ENCODE peak calls at places on chromosomes 7 and 10, in ten cellular contexts. E, K, H, O, T, M, G, B, N and R are unnamed samples.

GRCh38 chr10:132050191-132050590 is 15.6 kb upstream of the JAKMIP3 start:
- DNase-seq in N (no peak), T (no peak), H (no peak), G (no peak), B (no peak), K (no peak), M (no peak), E (no peak), O (no peak), R (no peak)

GRCh38 chr7:131327626-131328386 is at the start of gene MKLN1:
- DNase-seq in G (peak), H (peak), T (peak), M (peak), K (peak), E (peak), O (peak), B (peak), N (peak), R (peak)

GRCh38 chr7:1920266-1920681 is 250.2 kb downstream of the ELFN1 start:
- DNase-seq in G (no peak), H (no peak), K (no peak), T (no peak), M (no peak), B (no peak), O (peak), E (no peak), N (no peak), R (no peak)

GRCh38 chr10:35752469-35753450 is 110.7 kb upstream of the FZD8 start:
- DNase-seq in M (no peak), E (no peak), G (no peak), B (no peak), K (no peak), N (no peak), T (no peak), H (no peak), O (no peak), R (no peak)

GRCh38 chr7:40499718-40500117 is 364.9 kb downstream of the SUGCT start:
- DNase-seq in T (no peak), H (no peak), M (no peak), N (no peak), G (no peak), B (no peak), K (no peak), E (no peak), O (no peak), R (no peak)

GRCh38 chr7:27110163-27110976 is 7.9 kb upstream of the HOXA2 start:
- DNase-seq in K (no peak), M (peak), N (no peak), T (peak), E (no peak), G (no peak), O (no peak), H (peak), B (no peak), R (no peak)

GRCh38 chr10:86654411-86655172 is at the start of gene OPN4:
- DNase-seq in G (no peak), B (no peak), K (no peak), H (no peak), O (no peak), T (peak), M (no peak), N (peak), E (peak), R (no peak)

GRCh38 chr7:155166673-155167370 is 96.7 kb downstream of the HTR5A start:
- DNase-seq in H (peak), N (no peak), B (no peak), G (peak), E (peak), M (peak), K (no peak), T (peak), O (no peak), R (no peak)

GRCh38 chr7:48274662-48275061 is 103.4 kb downstream of the ABCA13 start:
- DNase-seq in M (no peak), H (no peak), B (no peak), E (peak), N (no peak), G (no peak), O (no peak), T (peak), K (no peak), R (no peak)

GRCh38 chr7:130909161-130909836 is 175.3 kb upstream of the KLF14 start:
- DNase-seq in B (no peak), H (no peak), T (no peak), K (no peak), N (peak), E (no peak), O (no peak), M (no peak), G (no peak), R (no peak)

GRCh38 chr7:44618754-44619153 is 12.3 kb downstream of the OGDH start:
- DNase-seq in M (peak), O (peak), B (no peak), T (no peak), E (no peak), H (no peak), N (no peak), G (no peak), K (no peak), R (no peak)

GRCh38 chr7:157474685-157475084 is 137.9 kb downstream of the DNAJB6 start:
- DNase-seq in E (no peak), H (peak), N (peak), O (no peak), K (no peak), G (peak), M (no peak), T (no peak), B (no peak), R (no peak)

GRCh38 chr10:20485554-20485953 is 411.6 kb downstream of the NEBL start:
- DNase-seq in B (no peak), O (no peak), M (no peak), T (no peak), G (no peak), K (no peak), N (no peak), H (no peak), E (no peak), R (no peak)

GRCh38 chr7:140312141-140312846 is 86.0 kb downstream of the SLC37A3 start:
- DNase-seq in M (no peak), T (no peak), B (no peak), K (no peak), E (no peak), G (no peak), H (no peak), N (no peak), O (no peak), R (no peak)

GRCh38 chr10:1381339-1381738 is 325.2 kb downstream of the WDR37 start:
- DNase-seq in K (no peak), N (peak), E (no peak), T (no peak), H (no peak), B (no peak), M (no peak), O (no peak), G (peak), R (no peak)

GRCh38 chr10:3225589-3225988 is 53.0 kb upstream of the PITRM1 start:
- DNase-seq in T (peak), K (no peak), E (peak), M (no peak), N (no peak), B (no peak), G (no peak), H (no peak), O (no peak), R (no peak)

GRCh38 chr10:3224241-3224640 is 51.7 kb upstream of the PITRM1 start:
- DNase-seq in G (no peak), N (no peak), E (no peak), K (no peak), O (no peak), T (no peak), M (no peak), H (no peak), B (no peak), R (no peak)

GRCh38 chr10:3229815-3230214 is 57.2 kb upstream of the PITRM1 start:
- DNase-seq in M (no peak), G (no peak), H (no peak), K (no peak), B (no peak), E (peak), T (peak), O (no peak), N (no peak), R (no peak)

GRCh38 chr10:3228610-3228945 is 56.0 kb upstream of the PITRM1 start:
- DNase-seq in B (no peak), G (no peak), H (no peak), K (no peak), T (no peak), M (no peak), E (no peak), N (no peak), O (no peak), R (no peak)

GRCh38 chr10:3226960-3227724 is 54.6 kb upstream of the PITRM1 start:
- DNase-seq in M (no peak), E (peak), B (no peak), K (no peak), N (no peak), T (peak), H (no peak), G (no peak), O (no peak), R (no peak)
- H3K27ac ChIP-seq in M (peak), E (peak), B (no peak), K (no peak), N (peak), T (peak), H (peak), G (peak), O (no peak), R (no peak)

DNA sequence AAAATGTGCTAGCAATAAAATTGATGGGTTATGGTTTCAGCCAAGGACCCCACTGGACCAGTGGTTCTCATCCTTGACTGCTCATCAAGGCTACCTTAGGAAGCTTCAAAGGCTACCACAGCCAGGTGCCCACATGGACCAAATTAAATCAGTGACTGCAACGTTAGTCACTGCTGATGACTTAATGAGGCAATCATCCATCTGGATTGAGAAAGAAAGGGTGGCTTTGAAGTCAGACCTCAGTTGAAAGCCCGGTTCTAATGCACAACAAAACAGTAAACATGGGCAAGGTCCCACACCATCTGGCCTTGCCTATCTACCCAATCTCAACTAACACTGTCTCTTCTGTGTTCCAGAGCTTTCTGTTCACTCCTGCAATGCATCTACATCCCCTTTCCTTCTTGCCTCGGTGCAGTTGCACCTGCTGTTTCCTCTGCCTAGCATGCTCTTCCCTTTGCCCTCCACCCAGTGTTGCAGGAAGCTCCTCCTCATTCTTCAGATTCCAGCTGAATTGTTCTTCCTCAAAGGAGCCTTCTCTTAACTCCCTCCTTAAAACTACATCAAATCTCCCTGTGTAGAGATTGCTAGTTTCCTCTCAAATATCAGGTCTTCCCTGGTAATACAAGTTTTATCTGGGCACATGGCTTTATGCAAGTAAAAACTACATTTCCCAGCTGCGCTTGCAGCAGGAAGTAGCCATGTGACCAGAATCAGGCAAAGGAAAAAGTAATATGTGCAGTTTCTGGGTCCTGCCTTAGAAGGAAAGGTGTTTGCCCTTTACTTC is 10.3 kb upstream of the KCNK18 start:
- DNase-seq in G (no peak), N (no peak), O (no peak), M (no peak), B (no peak), T (peak), H (no peak), K (no peak), E (no peak), R (no peak)
- H3K27ac ChIP-seq in G (no peak), N (no peak), O (no peak), M (no peak), B (no peak), T (no peak), H (no peak), K (no peak), E (no peak), R (no peak)

DNA sequence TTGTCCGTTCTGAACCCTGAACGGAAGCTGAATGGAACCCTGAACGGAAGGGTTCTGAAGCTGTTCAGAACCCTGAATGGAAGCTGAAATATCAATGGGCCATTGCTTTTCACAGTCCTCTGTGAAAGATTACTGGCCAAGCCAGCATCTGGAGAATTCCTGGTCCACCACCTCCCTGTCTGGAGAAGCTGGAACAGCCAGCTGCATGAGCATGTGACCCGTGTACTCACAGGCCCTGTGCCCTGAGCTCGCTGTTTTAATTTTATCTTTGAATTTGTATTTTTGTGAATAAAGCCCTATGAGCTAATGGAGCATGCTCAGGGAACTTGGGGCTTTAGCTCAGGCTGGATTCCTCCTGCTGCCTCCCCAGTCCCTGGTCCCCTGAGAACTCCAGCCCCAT is 37.2 kb downstream of the HTRA1 start:
- DNase-seq in H (peak), M (no peak), G (no peak), T (no peak), B (no peak), E (no peak), N (no peak), K (no peak), O (no peak), R (no peak)
- H3K27ac ChIP-seq in H (peak), M (no peak), G (peak), T (no peak), B (no peak), E (no peak), N (peak), K (peak), O (no peak), R (peak)

GRCh38 chr7:5429253-5429856 is 5.7 kb upstream of the TNRC18 start:
- DNase-seq in K (no peak), H (peak), O (no peak), G (peak), M (peak), T (peak), N (no peak), E (no peak), B (peak), R (peak)
- H3K27ac ChIP-seq in K (peak), H (peak), O (no peak), G (peak), M (peak), T (peak), N (peak), E (peak), B (peak), R (peak)

DNA sequence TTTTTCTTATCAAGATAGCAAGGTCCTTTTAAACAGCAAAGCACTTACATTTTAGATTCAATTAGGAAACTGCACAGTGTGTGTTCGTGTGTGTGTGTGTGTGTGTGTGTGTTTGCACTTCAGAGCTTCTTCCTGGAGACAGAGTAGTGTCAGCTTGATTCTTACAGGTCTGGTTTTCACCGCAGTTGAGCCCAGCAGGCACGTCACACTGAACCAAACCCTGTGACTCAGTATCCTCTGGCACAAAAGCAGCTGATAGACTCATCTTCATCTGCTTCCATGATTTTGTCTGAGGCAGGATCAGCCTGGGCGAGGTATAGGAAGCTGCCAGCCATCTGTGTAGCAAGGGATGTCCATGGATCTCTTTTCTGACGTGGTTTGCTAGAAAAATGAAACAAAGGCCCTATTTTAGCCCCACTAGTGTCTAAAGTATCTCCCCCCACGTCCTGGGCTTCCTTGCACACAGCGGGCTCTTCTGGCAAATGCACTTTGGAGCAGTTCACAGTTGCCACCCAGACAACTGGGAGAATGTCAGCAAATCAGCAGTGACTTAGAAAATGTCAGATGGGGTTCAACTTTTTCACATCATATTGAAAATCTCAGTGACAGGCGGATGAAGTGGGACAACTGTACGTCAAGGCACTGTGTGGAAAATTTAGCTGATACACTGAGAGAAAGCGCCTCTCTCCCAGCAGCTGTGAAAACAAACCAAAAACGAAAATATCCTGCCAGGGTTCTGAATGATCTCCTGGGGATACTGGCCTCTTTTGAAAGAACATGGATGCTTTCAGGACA is 373.2 kb upstream of the CELF2 start:
- DNase-seq in M (no peak), H (no peak), O (no peak), B (no peak), N (no peak), T (peak), K (no peak), E (peak), G (no peak), R (no peak)
- H3K27ac ChIP-seq in M (no peak), H (peak), O (no peak), B (no peak), N (peak), T (no peak), K (peak), E (no peak), G (no peak), R (no peak)

GRCh38 chr10:122162566-122163181 is 108.4 kb upstream of the BTBD16 start:
- DNase-seq in H (no peak), N (no peak), K (no peak), T (no peak), E (no peak), O (no peak), M (peak), G (no peak), B (no peak), R (no peak)
- H3K27ac ChIP-seq in H (no peak), N (no peak), K (no peak), T (no peak), E (no peak), O (no peak), M (peak), G (no peak), B (no peak), R (peak)

GRCh38 chr7:114082934-114083647 is 164.3 kb upstream of the PPP1R3A start:
- DNase-seq in H (peak), K (no peak), T (no peak), O (no peak), E (no peak), G (no peak), M (peak), N (no peak), B (peak), R (no peak)
- H3K27ac ChIP-seq in H (peak), K (peak), T (no peak), O (no peak), E (no peak), G (no peak), M (peak), N (peak), B (peak), R (no peak)

GRCh38 chr10:102644066-102644645 is at the start of gene TRIM8:
- DNase-seq in T (no peak), M (peak), N (no peak), K (no peak), H (peak), E (no peak), O (peak), G (no peak), B (peak), R (no peak)

GRCh38 chr10:102645741-102646609 is 1.7 kb downstream of the TRIM8 start:
- DNase-seq in K (peak), H (peak), B (peak), G (peak), E (peak), T (peak), M (peak), O (peak), N (peak), R (peak)

GRCh38 chr10:102644646-102645387 is 538 bp downstream of the TRIM8 start:
- DNase-seq in O (peak), K (peak), E (peak), T (peak), M (peak), N (peak), H (peak), B (peak), G (peak), R (peak)

GRCh38 chr10:102646610-102647432 is 2.5 kb downstream of the TRIM8 start:
- DNase-seq in T (peak), M (peak), K (peak), N (peak), O (peak), E (no peak), B (no peak), G (no peak), H (peak), R (no peak)

GRCh38 chr10:102645388-102645740 is 1.1 kb downstream of the TRIM8 start:
- DNase-seq in K (peak), N (peak), G (peak), T (peak), O (peak), B (peak), H (no peak), M (peak), E (peak), R (peak)
- H3K27ac ChIP-seq in K (peak), N (peak), G (peak), T (peak), O (peak), B (peak), H (peak), M (peak), E (peak), R (peak)

GRCh38 chr10:6199131-6199733 is 3.5 kb upstream of the PFKFB3 start:
- DNase-seq in N (no peak), O (no peak), H (no peak), B (peak), E (no peak), K (no peak), G (peak), M (no peak), T (no peak), R (no peak)

GRCh38 chr10:6202098-6202683 is 541 bp upstream of the PFKFB3 start:
- DNase-seq in N (no peak), E (no peak), M (no peak), H (no peak), K (no peak), O (no peak), B (no peak), T (no peak), G (no peak), R (peak)

GRCh38 chr10:6202684-6203330 is at the start of gene PFKFB3:
- DNase-seq in M (peak), O (peak), E (peak), G (peak), H (peak), B (peak), T (peak), N (peak), K (peak), R (peak)

GRCh38 chr10:6201511-6201975 is 1.2 kb upstream of the PFKFB3 start:
- DNase-seq in E (no peak), B (peak), O (peak), T (peak), H (peak), M (peak), K (peak), N (peak), G (peak), R (peak)

GRCh38 chr10:6200588-6201510 is 1.9 kb upstream of the PFKFB3 start:
- DNase-seq in G (no peak), T (peak), M (no peak), K (peak), N (no peak), O (peak), B (peak), E (no peak), H (peak), R (no peak)
- H3K27ac ChIP-seq in G (peak), T (peak), M (no peak), K (peak), N (peak), O (peak), B (peak), E (no peak), H (peak), R (peak)